ENCODE peak calls at places on chromosomes 11 and 22, in seven cellular contexts. X is IMR-90, B is HCT116, W is Peyer's patch, S is K562, F is ovary, E is stomach. A is an unnamed sample.
A peak's percentile ranks its signal among the peaks of the same experiment; 100 is the strongest.

GRCh38 chr11:117820516-117820915 is 4.0 kb downstream of the FXYD2 start:
- DNase-seq in X (no peak), B (no peak), W (peak; percentile 28), S (no peak), F (no peak), E (no peak), A (no peak)

GRCh38 chr11:127873478-127873877 is 713.9 kb downstream of the ETS1 start:
- DNase-seq in X (no peak), B (no peak), W (no peak), S (no peak), F (no peak), E (no peak), A (no peak)

GRCh38 chr11:67600324-67601029 is 6.3 kb upstream of the NDUFV1 start:
- DNase-seq in X (no peak), B (no peak), W (no peak), S (peak; percentile 65), F (no peak), E (no peak), A (no peak)

GRCh38 chr22:48961705-48962104 is 866.0 kb downstream of the BRD1 start:
- DNase-seq in X (no peak), B (no peak), W (no peak), S (no peak), F (no peak), E (no peak), A (no peak)

GRCh38 chr11:126339073-126339865 is 16.2 kb upstream of the ST3GAL4 start:
- DNase-seq in X (peak; percentile 73), B (no peak), W (peak; percentile 45), S (no peak), F (no peak), E (no peak), A (no peak)

GRCh38 chr11:104772806-104773241 is 125.4 kb downstream of the CASP12 start:
- DNase-seq in X (peak; percentile 96), B (peak; percentile 6), W (no peak), S (no peak), F (no peak), E (no peak), A (no peak)

GRCh38 chr11:130070829-130071205 is 1.1 kb downstream of the APLP2 start:
- DNase-seq in X (peak; percentile 36), B (no peak), W (no peak), S (no peak), F (no peak), E (no peak), A (peak; percentile 64)

GRCh38 chr11:100753144-100753543 is 66.1 kb downstream of the ARHGAP42 start:
- DNase-seq in X (no peak), B (no peak), W (no peak), S (no peak), F (no peak), E (peak; percentile 51), A (no peak)

GRCh38 chr11:47946682-47947575 is 33.4 kb upstream of the PTPRJ start:
- DNase-seq in X (peak; percentile 95), B (peak; percentile 84), W (peak; percentile 71), S (peak; percentile 88), F (peak; percentile 58), E (peak; percentile 84), A (peak; percentile 95)

GRCh38 chr11:103959279-103959930 is 77.0 kb upstream of the DDI1 start:
- DNase-seq in X (peak; percentile 79), B (no peak), W (no peak), S (no peak), F (no peak), E (no peak), A (no peak)

GRCh38 chr11:18408558-18409242 is 3.4 kb upstream of the LDHC start:
- DNase-seq in X (peak; percentile 8), B (no peak), W (no peak), S (no peak), F (no peak), E (no peak), A (no peak)

GRCh38 chr22:44220727-44221680 is 40.3 kb downstream of the PARVG start:
- DNase-seq in X (no peak), B (no peak), W (no peak), S (no peak), F (no peak), E (no peak), A (no peak)

GRCh38 chr11:134480129-134480652 is 68.1 kb upstream of the B3GAT1 start:
- DNase-seq in X (no peak), B (no peak), W (no peak), S (no peak), F (no peak), E (no peak), A (no peak)

GRCh38 chr11:125214466-125215204 is 50.1 kb downstream of the PKNOX2 start:
- DNase-seq in X (no peak), B (no peak), W (peak; percentile 25), S (no peak), F (peak; percentile 68), E (no peak), A (no peak)

GRCh38 chr11:86101493-86101892 is 32.6 kb upstream of the PICALM start:
- DNase-seq in X (peak; percentile 54), B (no peak), W (no peak), S (no peak), F (no peak), E (no peak), A (no peak)

GRCh38 chr11:133916790-133917440 is 39.9 kb downstream of the IGSF9B start:
- DNase-seq in X (no peak), B (no peak), W (no peak), S (no peak), F (no peak), E (no peak), A (no peak)

GRCh38 chr11:31943056-31943780 is 132.1 kb upstream of the PAX6 start:
- DNase-seq in X (no peak), B (no peak), W (no peak), S (no peak), F (no peak), E (no peak), A (no peak)

GRCh38 chr11:132977746-132978145 is 554.6 kb downstream of the OPCML start:
- DNase-seq in X (no peak), B (no peak), W (no peak), S (no peak), F (no peak), E (no peak), A (no peak)

GRCh38 chr11:121134758-121135312 is 33.8 kb downstream of the TECTA start:
- DNase-seq in X (no peak), B (no peak), W (no peak), S (no peak), F (no peak), E (no peak), A (peak; percentile 54)

GRCh38 chr11:38718049-38718448 is 2120.0 kb upstream of the RAG2 start:
- DNase-seq in X (no peak), B (no peak), W (no peak), S (no peak), F (no peak), E (no peak), A (no peak)

GRCh38 chr22:40325315-40325714 is 21.0 kb upstream of the ADSL start:
- DNase-seq in X (no peak), B (no peak), W (no peak), S (no peak), F (no peak), E (no peak), A (no peak)

GRCh38 chr22:37661160-37661924 is 2.8 kb downstream of the PDXP start:
- DNase-seq in X (peak; percentile 82), B (no peak), W (no peak), S (no peak), F (no peak), E (no peak), A (peak; percentile 46)

GRCh38 chr22:37660709-37661045 is 2.2 kb downstream of the PDXP start:
- DNase-seq in X (no peak), B (no peak), W (no peak), S (no peak), F (no peak), E (no peak), A (no peak)

GRCh38 chr22:37659897-37660708 is 1.6 kb downstream of the PDXP start:
- DNase-seq in X (no peak), B (no peak), W (no peak), S (no peak), F (no peak), E (no peak), A (no peak)

GRCh38 chr22:37663521-37664140 is 5.1 kb downstream of the PDXP start:
- DNase-seq in X (peak; percentile 80), B (no peak), W (no peak), S (no peak), F (no peak), E (no peak), A (no peak)

DNA sequence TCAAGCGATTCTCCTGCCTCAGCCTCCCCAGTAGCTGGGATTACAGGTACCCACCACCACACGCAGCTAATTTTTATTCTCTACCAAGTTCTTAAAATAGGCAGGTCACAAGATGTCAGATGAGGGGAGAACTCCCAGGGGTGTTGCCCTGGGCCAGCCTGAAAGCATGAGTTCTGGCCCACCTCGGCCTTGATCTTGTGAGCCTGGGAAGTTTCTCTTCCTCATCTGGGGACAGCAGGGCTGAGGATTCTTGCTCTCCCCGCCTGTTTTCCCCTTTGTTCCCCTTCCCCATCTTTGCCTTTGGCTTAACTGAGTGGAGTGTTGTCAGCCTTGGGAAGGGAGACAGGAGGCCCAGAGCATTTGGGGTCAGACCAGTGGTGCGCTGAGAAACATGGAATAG is 3.5 kb downstream of the PDXP start:
- DNase-seq in X (no peak), B (no peak), W (no peak), S (no peak), F (no peak), E (no peak), A (no peak)
- H3K4me3 ChIP-seq in X (no peak overlapping the region), B (no peak overlapping the region), W (no peak overlapping the region), S (no peak overlapping the region), F (no peak overlapping the region), E (no peak overlapping the region), A (no peak overlapping the region)

DNA sequence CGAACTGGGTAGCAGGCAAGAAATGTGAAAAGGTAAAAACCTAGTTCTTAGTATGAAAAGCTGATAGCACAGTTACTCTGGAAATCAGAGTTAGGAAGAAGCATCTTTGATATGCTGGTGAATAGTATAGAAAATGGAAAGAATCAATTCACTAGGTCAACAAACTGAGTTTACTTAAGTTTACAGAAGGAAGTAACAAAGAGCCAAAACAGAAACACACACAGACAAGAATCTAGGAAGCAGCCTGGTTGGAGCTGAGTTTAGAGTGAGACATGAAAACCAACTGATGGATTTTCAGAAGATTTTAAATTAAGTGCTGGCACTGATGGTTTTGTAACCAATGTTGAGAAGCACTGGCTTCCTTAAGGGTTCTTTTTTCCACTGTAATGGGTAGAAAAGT is 296.3 kb downstream of the CADM1 start:
- DNase-seq in X (no peak), B (no peak), W (no peak), S (no peak), F (no peak), E (no peak), A (no peak)
- TF ChIP-seq POLR2A in X (no peak), B (no peak), W (no peak), S (no peak), F (no peak), E (no peak), A (no peak)

DNA sequence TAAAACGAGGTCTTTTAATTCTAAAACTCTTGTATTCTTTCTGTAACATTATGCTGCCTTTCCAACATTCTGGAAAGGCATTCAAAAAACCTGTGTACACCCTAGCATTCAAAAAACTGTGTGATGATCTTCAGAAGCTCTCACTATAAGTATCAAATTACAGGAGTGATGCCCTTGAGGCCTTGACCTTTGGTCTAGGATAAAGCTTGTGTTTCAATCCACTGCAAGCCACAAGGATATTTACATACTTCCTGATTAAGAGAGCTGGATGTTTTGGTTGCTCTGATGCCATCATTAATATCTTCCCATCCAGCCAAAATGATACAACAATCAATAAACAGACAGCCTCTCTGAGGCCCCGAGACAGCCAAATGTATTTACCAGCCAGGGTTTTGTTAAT is 11.9 kb downstream of the CLPB start:
- DNase-seq in X (no peak), B (no peak), W (no peak), S (no peak), F (no peak), E (no peak), A (no peak)
- H3K4me1 ChIP-seq in X (peaks cover 6% of the 10 kb centered on the region), B (peaks cover 8% of the 10 kb centered on the region), W (no peaks in the 10 kb centered on the region), S (peaks cover 5% of the 10 kb centered on the region), F (no peaks in the 10 kb centered on the region), E (peaks cover 21% of the 10 kb centered on the region), A (peaks cover 10% of the 10 kb centered on the region)

GRCh38 chr22:23144432-23144831 is 845 bp upstream of the RAB36 start:
- DNase-seq in X (no peak), B (no peak), W (no peak), S (no peak), F (peak; percentile 32), E (no peak), A (no peak)
- H3K4me3 ChIP-seq in X (no peak overlapping the region), B (peak overlapping the region; percentile 76), W (no peak overlapping the region), S (no peak overlapping the region), F (no peak overlapping the region), E (peak overlapping the region; percentile 46), A (no peak overlapping the region)